ENCODE peak calls at places on chromosomes 3 and 15, in seven cellular contexts. One of them, this sample, is unnamed.
A peak's percentile ranks its signal among the peaks of the same experiment; 100 is the strongest.

GRCh38 chr3:119015942-119016341 is 18.7 kb downstream of the IGSF11 start:
- DNase-seq in stimulated activated CD4-positive, alpha-beta T cell treated with anti-CD3 and anti-CD28 coated beads, TNF-alpha, amount 100 ng/mL, for 4 hours: no peak
- DNase-seq in activated naive CD4-positive, alpha-beta T cell treated with Interleukin-2 at 50 U/mL for 16 hours: no peak
- DNase-seq in left ventricle myocardium superior: no peak
- DNase-seq in right atrium auricular region: no peak
- DNase-seq in endothelial cell: no peak
- DNase-seq in NCI-H2081: peak; percentile 44
- DNase-seq in this sample: no peak

GRCh38 chr3:21634112-21634511 is 116.9 kb downstream of the ZNF385D start:
- DNase-seq in stimulated activated CD4-positive, alpha-beta T cell treated with anti-CD3 and anti-CD28 coated beads, TNF-alpha, amount 100 ng/mL, for 4 hours: no peak
- DNase-seq in activated naive CD4-positive, alpha-beta T cell treated with Interleukin-2 at 50 U/mL for 16 hours: no peak
- DNase-seq in left ventricle myocardium superior: no peak
- DNase-seq in right atrium auricular region: no peak
- DNase-seq in endothelial cell: no peak
- DNase-seq in NCI-H2081: no peak
- DNase-seq in this sample: no peak

GRCh38 chr3:194346621-194347020 is 4.5 kb downstream of the CPN2 start:
- DNase-seq in stimulated activated CD4-positive, alpha-beta T cell treated with anti-CD3 and anti-CD28 coated beads, TNF-alpha, amount 100 ng/mL, for 4 hours: no peak
- DNase-seq in activated naive CD4-positive, alpha-beta T cell treated with Interleukin-2 at 50 U/mL for 16 hours: no peak
- DNase-seq in left ventricle myocardium superior: no peak
- DNase-seq in right atrium auricular region: no peak
- DNase-seq in endothelial cell: no peak
- DNase-seq in NCI-H2081: no peak
- DNase-seq in this sample: no peak

GRCh38 chr3:101722394-101723173 is 1.8 kb upstream of the CEP97 start:
- DNase-seq in stimulated activated CD4-positive, alpha-beta T cell treated with anti-CD3 and anti-CD28 coated beads, TNF-alpha, amount 100 ng/mL, for 4 hours: no peak
- DNase-seq in activated naive CD4-positive, alpha-beta T cell treated with Interleukin-2 at 50 U/mL for 16 hours: no peak
- DNase-seq in left ventricle myocardium superior: no peak
- DNase-seq in right atrium auricular region: no peak
- DNase-seq in endothelial cell: no peak
- DNase-seq in NCI-H2081: no peak
- DNase-seq in this sample: no peak

GRCh38 chr3:45551214-45552010 is 43.1 kb upstream of the LIMD1 start:
- DNase-seq in stimulated activated CD4-positive, alpha-beta T cell treated with anti-CD3 and anti-CD28 coated beads, TNF-alpha, amount 100 ng/mL, for 4 hours: no peak
- DNase-seq in activated naive CD4-positive, alpha-beta T cell treated with Interleukin-2 at 50 U/mL for 16 hours: no peak
- DNase-seq in left ventricle myocardium superior: peak; percentile 85
- DNase-seq in right atrium auricular region: peak; percentile 86
- DNase-seq in endothelial cell: no peak
- DNase-seq in NCI-H2081: no peak
- DNase-seq in this sample: no peak

GRCh38 chr15:69997701-69998273 is 99.9 kb downstream of the TLE3 start:
- DNase-seq in stimulated activated CD4-positive, alpha-beta T cell treated with anti-CD3 and anti-CD28 coated beads, TNF-alpha, amount 100 ng/mL, for 4 hours: no peak
- DNase-seq in activated naive CD4-positive, alpha-beta T cell treated with Interleukin-2 at 50 U/mL for 16 hours: no peak
- DNase-seq in left ventricle myocardium superior: peak; percentile 62
- DNase-seq in right atrium auricular region: peak; percentile 62
- DNase-seq in endothelial cell: no peak
- DNase-seq in NCI-H2081: peak; percentile 63
- DNase-seq in this sample: peak; percentile 75

GRCh38 chr3:73521936-73522335 is 102.8 kb downstream of the PDZRN3 start:
- DNase-seq in stimulated activated CD4-positive, alpha-beta T cell treated with anti-CD3 and anti-CD28 coated beads, TNF-alpha, amount 100 ng/mL, for 4 hours: no peak
- DNase-seq in activated naive CD4-positive, alpha-beta T cell treated with Interleukin-2 at 50 U/mL for 16 hours: no peak
- DNase-seq in left ventricle myocardium superior: no peak
- DNase-seq in right atrium auricular region: no peak
- DNase-seq in endothelial cell: no peak
- DNase-seq in NCI-H2081: no peak
- DNase-seq in this sample: no peak

GRCh38 chr3:178382388-178383061 is 153.7 kb upstream of the KCNMB2 start:
- DNase-seq in stimulated activated CD4-positive, alpha-beta T cell treated with anti-CD3 and anti-CD28 coated beads, TNF-alpha, amount 100 ng/mL, for 4 hours: no peak
- DNase-seq in activated naive CD4-positive, alpha-beta T cell treated with Interleukin-2 at 50 U/mL for 16 hours: no peak
- DNase-seq in left ventricle myocardium superior: no peak
- DNase-seq in right atrium auricular region: no peak
- DNase-seq in endothelial cell: no peak
- DNase-seq in NCI-H2081: no peak
- DNase-seq in this sample: no peak

GRCh38 chr3:109532257-109533216 is 195.2 kb upstream of the DPPA4 start:
- DNase-seq in stimulated activated CD4-positive, alpha-beta T cell treated with anti-CD3 and anti-CD28 coated beads, TNF-alpha, amount 100 ng/mL, for 4 hours: no peak
- DNase-seq in activated naive CD4-positive, alpha-beta T cell treated with Interleukin-2 at 50 U/mL for 16 hours: peak; percentile 35
- DNase-seq in left ventricle myocardium superior: no peak
- DNase-seq in right atrium auricular region: no peak
- DNase-seq in endothelial cell: peak; percentile 60
- DNase-seq in NCI-H2081: peak; percentile 67
- DNase-seq in this sample: peak; percentile 18

GRCh38 chr15:41971893-41972340 is 440 bp downstream of the EHD4 start:
- DNase-seq in stimulated activated CD4-positive, alpha-beta T cell treated with anti-CD3 and anti-CD28 coated beads, TNF-alpha, amount 100 ng/mL, for 4 hours: peak; percentile 9
- DNase-seq in activated naive CD4-positive, alpha-beta T cell treated with Interleukin-2 at 50 U/mL for 16 hours: no peak
- DNase-seq in left ventricle myocardium superior: no peak
- DNase-seq in right atrium auricular region: no peak
- DNase-seq in endothelial cell: peak; percentile 39
- DNase-seq in NCI-H2081: no peak
- DNase-seq in this sample: peak; percentile 62

GRCh38 chr3:158696618-158697017 is 24.2 kb upstream of the LXN start:
- DNase-seq in stimulated activated CD4-positive, alpha-beta T cell treated with anti-CD3 and anti-CD28 coated beads, TNF-alpha, amount 100 ng/mL, for 4 hours: no peak
- DNase-seq in activated naive CD4-positive, alpha-beta T cell treated with Interleukin-2 at 50 U/mL for 16 hours: no peak
- DNase-seq in left ventricle myocardium superior: no peak
- DNase-seq in right atrium auricular region: no peak
- DNase-seq in endothelial cell: no peak
- DNase-seq in NCI-H2081: no peak
- DNase-seq in this sample: no peak

GRCh38 chr3:159929181-159929893 is 59.3 kb upstream of the IL12A start:
- DNase-seq in stimulated activated CD4-positive, alpha-beta T cell treated with anti-CD3 and anti-CD28 coated beads, TNF-alpha, amount 100 ng/mL, for 4 hours: no peak
- DNase-seq in activated naive CD4-positive, alpha-beta T cell treated with Interleukin-2 at 50 U/mL for 16 hours: no peak
- DNase-seq in left ventricle myocardium superior: no peak
- DNase-seq in right atrium auricular region: no peak
- DNase-seq in endothelial cell: peak; percentile 4
- DNase-seq in NCI-H2081: no peak
- DNase-seq in this sample: peak; percentile 27

GRCh38 chr3:79410136-79410535 is 357.7 kb downstream of the ROBO1 start:
- DNase-seq in stimulated activated CD4-positive, alpha-beta T cell treated with anti-CD3 and anti-CD28 coated beads, TNF-alpha, amount 100 ng/mL, for 4 hours: no peak
- DNase-seq in activated naive CD4-positive, alpha-beta T cell treated with Interleukin-2 at 50 U/mL for 16 hours: no peak
- DNase-seq in left ventricle myocardium superior: no peak
- DNase-seq in right atrium auricular region: no peak
- DNase-seq in endothelial cell: no peak
- DNase-seq in NCI-H2081: no peak
- DNase-seq in this sample: no peak

GRCh38 chr3:16372362-16373269 is 107.6 kb downstream of the OXNAD1 start:
- DNase-seq in stimulated activated CD4-positive, alpha-beta T cell treated with anti-CD3 and anti-CD28 coated beads, TNF-alpha, amount 100 ng/mL, for 4 hours: no peak
- DNase-seq in activated naive CD4-positive, alpha-beta T cell treated with Interleukin-2 at 50 U/mL for 16 hours: no peak
- DNase-seq in left ventricle myocardium superior: no peak
- DNase-seq in right atrium auricular region: no peak
- DNase-seq in endothelial cell: no peak
- DNase-seq in NCI-H2081: no peak
- DNase-seq in this sample: no peak

GRCh38 chr3:195906865-195907729 is 1.3 kb downstream of the TNK2 start:
- DNase-seq in stimulated activated CD4-positive, alpha-beta T cell treated with anti-CD3 and anti-CD28 coated beads, TNF-alpha, amount 100 ng/mL, for 4 hours: peak; percentile 45
- DNase-seq in activated naive CD4-positive, alpha-beta T cell treated with Interleukin-2 at 50 U/mL for 16 hours: peak; percentile 78
- DNase-seq in left ventricle myocardium superior: peak; percentile 51
- DNase-seq in right atrium auricular region: no peak
- DNase-seq in endothelial cell: no peak
- DNase-seq in NCI-H2081: peak; percentile 58
- DNase-seq in this sample: no peak

GRCh38 chr3:116339441-116340028 is 105.8 kb downstream of the LSAMP start:
- DNase-seq in stimulated activated CD4-positive, alpha-beta T cell treated with anti-CD3 and anti-CD28 coated beads, TNF-alpha, amount 100 ng/mL, for 4 hours: no peak
- DNase-seq in activated naive CD4-positive, alpha-beta T cell treated with Interleukin-2 at 50 U/mL for 16 hours: no peak
- DNase-seq in left ventricle myocardium superior: peak; percentile 39
- DNase-seq in right atrium auricular region: peak; percentile 61
- DNase-seq in endothelial cell: no peak
- DNase-seq in NCI-H2081: no peak
- DNase-seq in this sample: no peak

GRCh38 chr15:61038387-61038786 is 190.7 kb downstream of the RORA start:
- DNase-seq in stimulated activated CD4-positive, alpha-beta T cell treated with anti-CD3 and anti-CD28 coated beads, TNF-alpha, amount 100 ng/mL, for 4 hours: no peak
- DNase-seq in activated naive CD4-positive, alpha-beta T cell treated with Interleukin-2 at 50 U/mL for 16 hours: no peak
- DNase-seq in left ventricle myocardium superior: no peak
- DNase-seq in right atrium auricular region: peak; percentile 74
- DNase-seq in endothelial cell: no peak
- DNase-seq in NCI-H2081: peak; percentile 38
- DNase-seq in this sample: no peak

GRCh38 chr15:90063733-90064247 is 38.5 kb downstream of the IDH2 start:
- DNase-seq in stimulated activated CD4-positive, alpha-beta T cell treated with anti-CD3 and anti-CD28 coated beads, TNF-alpha, amount 100 ng/mL, for 4 hours: no peak
- DNase-seq in activated naive CD4-positive, alpha-beta T cell treated with Interleukin-2 at 50 U/mL for 16 hours: no peak
- DNase-seq in left ventricle myocardium superior: no peak
- DNase-seq in right atrium auricular region: no peak
- DNase-seq in endothelial cell: no peak
- DNase-seq in NCI-H2081: peak; percentile 13
- DNase-seq in this sample: no peak

GRCh38 chr3:56787784-56788256 is 13.9 kb downstream of the ARHGEF3 start:
- DNase-seq in stimulated activated CD4-positive, alpha-beta T cell treated with anti-CD3 and anti-CD28 coated beads, TNF-alpha, amount 100 ng/mL, for 4 hours: no peak
- DNase-seq in activated naive CD4-positive, alpha-beta T cell treated with Interleukin-2 at 50 U/mL for 16 hours: peak; percentile 33
- DNase-seq in left ventricle myocardium superior: no peak
- DNase-seq in right atrium auricular region: no peak
- DNase-seq in endothelial cell: no peak
- DNase-seq in NCI-H2081: no peak
- DNase-seq in this sample: no peak

GRCh38 chr3:15180042-15180611 is 25.9 kb upstream of the CAPN7 start:
- DNase-seq in stimulated activated CD4-positive, alpha-beta T cell treated with anti-CD3 and anti-CD28 coated beads, TNF-alpha, amount 100 ng/mL, for 4 hours: no peak
- DNase-seq in activated naive CD4-positive, alpha-beta T cell treated with Interleukin-2 at 50 U/mL for 16 hours: no peak
- DNase-seq in left ventricle myocardium superior: no peak
- DNase-seq in right atrium auricular region: no peak
- DNase-seq in endothelial cell: no peak
- DNase-seq in NCI-H2081: no peak
- DNase-seq in this sample: no peak

GRCh38 chr3:37955918-37956317 is 34.7 kb upstream of the VILL start:
- DNase-seq in stimulated activated CD4-positive, alpha-beta T cell treated with anti-CD3 and anti-CD28 coated beads, TNF-alpha, amount 100 ng/mL, for 4 hours: no peak
- DNase-seq in activated naive CD4-positive, alpha-beta T cell treated with Interleukin-2 at 50 U/mL for 16 hours: no peak
- DNase-seq in left ventricle myocardium superior: no peak
- DNase-seq in right atrium auricular region: no peak
- DNase-seq in endothelial cell: no peak
- DNase-seq in NCI-H2081: no peak
- DNase-seq in this sample: no peak

GRCh38 chr3:113590983-113591382 is 58.6 kb downstream of the SIDT1 start:
- DNase-seq in stimulated activated CD4-positive, alpha-beta T cell treated with anti-CD3 and anti-CD28 coated beads, TNF-alpha, amount 100 ng/mL, for 4 hours: no peak
- DNase-seq in activated naive CD4-positive, alpha-beta T cell treated with Interleukin-2 at 50 U/mL for 16 hours: no peak
- DNase-seq in left ventricle myocardium superior: no peak
- DNase-seq in right atrium auricular region: no peak
- DNase-seq in endothelial cell: no peak
- DNase-seq in NCI-H2081: no peak
- DNase-seq in this sample: peak; percentile 22

GRCh38 chr15:62483817-62484216 is 318.7 kb upstream of the C2CD4B start:
- DNase-seq in stimulated activated CD4-positive, alpha-beta T cell treated with anti-CD3 and anti-CD28 coated beads, TNF-alpha, amount 100 ng/mL, for 4 hours: no peak
- DNase-seq in activated naive CD4-positive, alpha-beta T cell treated with Interleukin-2 at 50 U/mL for 16 hours: no peak
- DNase-seq in left ventricle myocardium superior: peak; percentile 47
- DNase-seq in right atrium auricular region: no peak
- DNase-seq in endothelial cell: no peak
- DNase-seq in NCI-H2081: no peak
- DNase-seq in this sample: no peak

GRCh38 chr3:41073190-41073589 is 126.1 kb upstream of the CTNNB1 start:
- DNase-seq in stimulated activated CD4-positive, alpha-beta T cell treated with anti-CD3 and anti-CD28 coated beads, TNF-alpha, amount 100 ng/mL, for 4 hours: no peak
- DNase-seq in activated naive CD4-positive, alpha-beta T cell treated with Interleukin-2 at 50 U/mL for 16 hours: no peak
- DNase-seq in left ventricle myocardium superior: no peak
- DNase-seq in right atrium auricular region: no peak
- DNase-seq in endothelial cell: no peak
- DNase-seq in NCI-H2081: no peak
- DNase-seq in this sample: no peak

GRCh38 chr3:112767177-112767576 is 79.5 kb downstream of the CD200R1L start:
- DNase-seq in stimulated activated CD4-positive, alpha-beta T cell treated with anti-CD3 and anti-CD28 coated beads, TNF-alpha, amount 100 ng/mL, for 4 hours: no peak
- DNase-seq in activated naive CD4-positive, alpha-beta T cell treated with Interleukin-2 at 50 U/mL for 16 hours: no peak
- DNase-seq in left ventricle myocardium superior: no peak
- DNase-seq in right atrium auricular region: no peak
- DNase-seq in endothelial cell: no peak
- DNase-seq in NCI-H2081: no peak
- DNase-seq in this sample: no peak

GRCh38 chr15:84113919-84114318 is 121.7 kb upstream of the GOLGA6L4 start:
- DNase-seq in stimulated activated CD4-positive, alpha-beta T cell treated with anti-CD3 and anti-CD28 coated beads, TNF-alpha, amount 100 ng/mL, for 4 hours: no peak
- DNase-seq in activated naive CD4-positive, alpha-beta T cell treated with Interleukin-2 at 50 U/mL for 16 hours: no peak
- DNase-seq in left ventricle myocardium superior: no peak
- DNase-seq in right atrium auricular region: no peak
- DNase-seq in endothelial cell: no peak
- DNase-seq in NCI-H2081: no peak
- DNase-seq in this sample: no peak

GRCh38 chr3:44835684-44836083 is 26.0 kb upstream of the TMEM42 start:
- DNase-seq in stimulated activated CD4-positive, alpha-beta T cell treated with anti-CD3 and anti-CD28 coated beads, TNF-alpha, amount 100 ng/mL, for 4 hours: no peak
- DNase-seq in activated naive CD4-positive, alpha-beta T cell treated with Interleukin-2 at 50 U/mL for 16 hours: no peak
- DNase-seq in left ventricle myocardium superior: no peak
- DNase-seq in right atrium auricular region: no peak
- DNase-seq in endothelial cell: no peak
- DNase-seq in NCI-H2081: no peak
- DNase-seq in this sample: no peak

GRCh38 chr3:106728315-106728821 is 648.9 kb upstream of the CCDC54 start:
- DNase-seq in stimulated activated CD4-positive, alpha-beta T cell treated with anti-CD3 and anti-CD28 coated beads, TNF-alpha, amount 100 ng/mL, for 4 hours: no peak
- DNase-seq in activated naive CD4-positive, alpha-beta T cell treated with Interleukin-2 at 50 U/mL for 16 hours: no peak
- DNase-seq in left ventricle myocardium superior: no peak
- DNase-seq in right atrium auricular region: no peak
- DNase-seq in endothelial cell: no peak
- DNase-seq in NCI-H2081: no peak
- DNase-seq in this sample: no peak

GRCh38 chr3:61943975-61944374 is 382.6 kb downstream of the PTPRG start:
- DNase-seq in stimulated activated CD4-positive, alpha-beta T cell treated with anti-CD3 and anti-CD28 coated beads, TNF-alpha, amount 100 ng/mL, for 4 hours: no peak
- DNase-seq in activated naive CD4-positive, alpha-beta T cell treated with Interleukin-2 at 50 U/mL for 16 hours: no peak
- DNase-seq in left ventricle myocardium superior: no peak
- DNase-seq in right atrium auricular region: no peak
- DNase-seq in endothelial cell: no peak
- DNase-seq in NCI-H2081: no peak
- DNase-seq in this sample: no peak

GRCh38 chr15:48643776-48644497 is 1.6 kb downstream of the FBN1 start:
- DNase-seq in stimulated activated CD4-positive, alpha-beta T cell treated with anti-CD3 and anti-CD28 coated beads, TNF-alpha, amount 100 ng/mL, for 4 hours: no peak
- DNase-seq in activated naive CD4-positive, alpha-beta T cell treated with Interleukin-2 at 50 U/mL for 16 hours: no peak
- DNase-seq in left ventricle myocardium superior: no peak
- DNase-seq in right atrium auricular region: no peak
- DNase-seq in endothelial cell: no peak
- DNase-seq in NCI-H2081: no peak
- DNase-seq in this sample: no peak

GRCh38 chr15:75640483-75641175 is 605 bp upstream of the IMP3 start:
- DNase-seq in stimulated activated CD4-positive, alpha-beta T cell treated with anti-CD3 and anti-CD28 coated beads, TNF-alpha, amount 100 ng/mL, for 4 hours: peak; percentile 26
- DNase-seq in activated naive CD4-positive, alpha-beta T cell treated with Interleukin-2 at 50 U/mL for 16 hours: peak; percentile 53
- DNase-seq in left ventricle myocardium superior: no peak
- DNase-seq in right atrium auricular region: no peak
- DNase-seq in endothelial cell: no peak
- DNase-seq in NCI-H2081: peak; percentile 75
- DNase-seq in this sample: peak; percentile 57